ENCODE peak calls at places on chromosomes 1 and 21, in six cellular contexts. Y is HEK293T; N is AG09309; I is activated CD4-positive, alpha-beta T cell treated with anti-CD3 and anti-CD28 coated beads, Interleukin-2, amount 10 ng/mL, durations not matched to agents 7 days and 5 days; F is effector CD4-positive, alpha-beta T cell; J is A549. A is an unnamed sample.

GRCh38 chr1:97886199-97886598 is 34.6 kb downstream of the DPYD start:
- DNase-seq in N (no peak), J (no peak), Y (no peak), I (no peak), F (no peak), A (no peak)

GRCh38 chr1:58583496-58583895 is 6.4 kb upstream of the TACSTD2 start:
- DNase-seq in N (no peak), Y (no peak), J (no peak), I (no peak), F (no peak), A (no peak)

GRCh38 chr1:37323486-37324377 is 150.6 kb upstream of the ZC3H12A start:
- DNase-seq in I (peak), Y (peak), F (no peak), N (no peak), J (peak), A (peak)

GRCh38 chr1:31712625-31713024 is 8.8 kb upstream of the COL16A1 start:
- DNase-seq in I (no peak), J (no peak), F (no peak), Y (no peak), N (peak), A (peak)

GRCh38 chr1:153431928-153432327 is 15.6 kb downstream of the S100A7A start:
- DNase-seq in J (no peak), Y (no peak), F (no peak), N (no peak), I (no peak), A (no peak)

GRCh38 chr1:115829947-115830346 is 11.0 kb downstream of the NHLH2 start:
- DNase-seq in Y (no peak), N (no peak), J (no peak), I (no peak), F (no peak), A (no peak)

GRCh38 chr1:32468791-32469190 is 3.9 kb downstream of the ZBTB8B start:
- DNase-seq in Y (no peak), I (no peak), J (no peak), F (no peak), N (no peak), A (no peak)

GRCh38 chr21:44800103-44800502 is 1.5 kb downstream of the UBE2G2 start:
- DNase-seq in J (no peak), Y (peak), N (no peak), I (peak), F (no peak), A (no peak)

GRCh38 chr1:162019006-162019405 is 4.7 kb downstream of the OLFML2B start:
- DNase-seq in J (no peak), N (peak), F (no peak), I (no peak), Y (no peak), A (peak)

GRCh38 chr21:43814215-43815106 is 25.1 kb downstream of the RRP1 start:
- DNase-seq in J (no peak), Y (no peak), F (no peak), I (no peak), N (no peak), A (no peak)

GRCh38 chr1:175204285-175204684 is 11.7 kb upstream of the KIAA0040 start:
- DNase-seq in F (no peak), N (no peak), I (no peak), Y (no peak), J (no peak), A (no peak)

GRCh38 chr1:64228181-64228957 is 24.9 kb downstream of the UBE2U start:
- DNase-seq in N (no peak), Y (no peak), J (no peak), I (no peak), F (no peak), A (no peak)

GRCh38 chr1:67371681-67372080 is 58.5 kb downstream of the SERBP1 start:
- DNase-seq in N (no peak), J (no peak), Y (no peak), I (no peak), F (no peak), A (no peak)

GRCh38 chr1:111190931-111191451 is 9.5 kb downstream of the DENND2D start:
- DNase-seq in J (no peak), I (no peak), F (no peak), N (no peak), Y (no peak), A (no peak)

GRCh38 chr1:116777831-116778830 is 23.9 kb downstream of the CD2 start:
- DNase-seq in I (no peak), Y (no peak), J (no peak), F (no peak), N (peak), A (peak)

GRCh38 chr21:17931080-17931479 is 111.9 kb upstream of the C21orf91 start:
- DNase-seq in I (no peak), J (no peak), F (no peak), N (no peak), Y (no peak), A (no peak)

GRCh38 chr1:67159233-67159632 is 7.0 kb upstream of the IL23R start:
- DNase-seq in N (no peak), F (no peak), Y (no peak), J (no peak), I (no peak), A (no peak)

GRCh38 chr1:179793281-179793680 is 50.2 kb downstream of the FAM163A start:
- DNase-seq in Y (no peak), F (no peak), I (no peak), N (no peak), J (no peak), A (no peak)

GRCh38 chr21:38976900-38977299 is 171.2 kb downstream of the ETS2 start:
- DNase-seq in Y (no peak), N (no peak), J (no peak), I (no peak), F (no peak), A (no peak)

GRCh38 chr1:154567386-154568164 is at the start of gene CHRNB2:
- DNase-seq in J (peak), F (peak), I (peak), Y (peak), N (no peak), A (peak)

GRCh38 chr1:207453710-207454045 is 450 bp upstream of the CR2 start:
- DNase-seq in Y (no peak), I (no peak), F (no peak), J (no peak), N (no peak), A (no peak)

GRCh38 chr1:219438386-219438785 is 174.5 kb downstream of the ZC3H11B start:
- DNase-seq in F (no peak), J (no peak), Y (no peak), I (no peak), N (no peak), A (no peak)

GRCh38 chr1:17648457-17649145 is 106.5 kb upstream of the ACTL8 start:
- DNase-seq in J (no peak), N (no peak), F (no peak), Y (no peak), I (no peak), A (no peak)

GRCh38 chr1:156668801-156669637 is 8.2 kb downstream of the NES start:
- DNase-seq in I (no peak), J (no peak), N (no peak), F (no peak), Y (no peak), A (no peak)